ENCODE peak calls at places on chromosomes 3 and 15, in six cellular contexts. D is mammary epithelial cell, R is GM12878, K is astrocyte, O is neuronal stem cell, L is Karpas-422. Q is an unnamed sample.

GRCh38 chr3:37671000-37671483 is 190.6 kb upstream of the CTDSPL start:
- DNase-seq in D (no peak), R (no peak), K (no peak), O (no peak), L (peak), Q (no peak)

GRCh38 chr3:197746801-197747237 is 2.9 kb upstream of the FYTTD1 start:
- DNase-seq in D (no peak), R (no peak), K (no peak), O (no peak), L (peak), Q (no peak)

GRCh38 chr3:194087995-194088841 is 47.7 kb upstream of the HES1 start:
- DNase-seq in D (no peak), R (no peak), K (no peak), O (no peak), L (no peak), Q (no peak)

GRCh38 chr3:186680869-186681268 is 15.1 kb downstream of the HRG start:
- DNase-seq in D (peak), R (no peak), K (no peak), O (no peak), L (no peak), Q (no peak)

GRCh38 chr3:164419220-164419619 is 659.1 kb downstream of the SI start:
- DNase-seq in D (no peak), R (no peak), K (no peak), O (no peak), L (no peak), Q (no peak)

GRCh38 chr3:106963446-106963845 is 413.8 kb upstream of the CCDC54 start:
- DNase-seq in D (no peak), R (no peak), K (peak), O (no peak), L (no peak), Q (peak)

GRCh38 chr3:40717471-40717870 is 192.7 kb downstream of the ZNF621 start:
- DNase-seq in D (no peak), R (no peak), K (no peak), O (no peak), L (no peak), Q (no peak)

GRCh38 chr3:129493206-129493605 is 35.2 kb upstream of the RHO start:
- DNase-seq in D (no peak), R (no peak), K (no peak), O (no peak), L (no peak), Q (no peak)

GRCh38 chr3:13653631-13654279 is 104.8 kb downstream of the FBLN2 start:
- DNase-seq in D (no peak), R (no peak), K (no peak), O (no peak), L (no peak), Q (no peak)

DNA sequence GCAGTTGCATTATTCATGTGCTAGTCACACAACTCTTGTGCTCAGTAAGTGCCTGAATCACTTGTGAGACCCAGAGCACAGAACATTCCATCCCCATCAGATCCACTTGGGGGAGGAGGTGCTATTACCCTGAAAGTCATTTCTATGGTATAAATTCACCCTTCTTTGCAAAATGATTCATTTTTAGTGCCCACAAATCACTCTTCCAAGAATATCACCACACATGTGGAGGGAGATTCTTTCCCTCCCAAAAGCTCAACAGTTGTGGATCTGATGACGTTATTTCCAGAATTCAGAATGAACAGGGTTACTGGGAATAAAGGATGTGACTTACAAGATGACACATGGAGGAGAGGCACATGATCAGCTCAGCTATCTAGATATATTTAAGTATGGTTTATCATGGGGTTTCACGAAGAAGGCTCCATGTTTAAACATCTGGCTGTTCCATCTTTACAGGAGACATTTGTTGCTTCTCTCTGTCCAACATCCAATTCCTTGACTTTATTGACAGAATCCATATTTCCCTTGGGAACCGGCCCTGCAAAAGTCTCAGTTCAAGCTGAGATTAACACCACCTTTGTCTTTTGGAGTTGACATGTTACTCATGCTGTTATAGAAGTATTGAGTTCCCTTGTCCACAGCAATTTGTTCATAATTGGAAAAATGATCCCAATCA is 214.2 kb upstream of the PROK2 start:
- DNase-seq in D (peak), R (no peak), K (peak), O (no peak), L (no peak), Q (peak)
- H2AFZ ChIP-seq in D (peak), R (no peak), K (no peak), O (no peak), L (no peak), Q (no peak)

DNA sequence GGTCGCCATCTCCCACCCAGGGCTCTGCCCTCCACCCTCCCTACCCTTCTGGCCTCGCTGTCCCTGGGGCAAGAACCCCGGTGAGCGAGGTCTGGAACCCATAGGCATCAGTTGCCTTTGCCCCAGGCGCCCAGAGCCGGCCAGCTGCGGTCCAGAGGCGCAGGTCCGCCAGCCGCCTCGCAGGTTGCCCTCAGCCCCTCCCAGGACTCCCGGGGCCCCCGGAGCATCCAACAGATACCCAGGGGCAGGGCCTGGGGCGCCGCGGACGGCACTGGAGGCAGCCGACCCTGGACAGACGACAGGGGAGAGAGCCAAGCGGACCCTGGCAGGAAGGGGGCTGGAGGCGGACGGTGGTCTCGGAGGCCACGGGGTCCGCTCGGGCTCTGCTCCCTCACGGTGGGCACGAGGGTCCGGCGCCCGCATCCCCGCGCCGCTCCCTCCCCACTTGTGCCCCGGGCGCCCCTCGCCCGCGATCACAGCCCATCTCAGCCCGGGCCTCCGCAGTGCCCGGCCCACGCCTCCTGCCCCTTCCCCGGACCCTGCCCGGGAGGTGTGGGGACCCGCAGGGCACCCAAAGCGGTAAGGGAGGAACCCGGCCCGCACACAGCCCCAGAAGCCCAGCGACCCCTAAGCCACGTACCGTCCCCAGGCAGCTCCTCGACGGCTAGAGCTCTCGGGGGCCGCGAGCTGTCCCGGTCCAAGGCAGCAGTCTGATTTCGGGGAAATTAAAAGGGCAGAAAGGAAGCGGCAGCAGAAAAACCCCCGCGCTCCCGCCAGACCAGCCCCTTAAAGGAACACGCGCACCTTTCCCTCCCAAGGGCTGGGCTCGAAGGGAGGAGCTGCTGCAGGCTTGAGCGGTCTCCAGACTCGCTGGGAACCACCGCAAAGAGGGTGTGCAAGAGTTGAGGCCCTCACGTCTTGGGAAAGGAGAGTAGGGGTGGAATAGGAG is at the start of gene HAPLN3:
- DNase-seq in D (peak), R (no peak), K (no peak), O (no peak), L (no peak), Q (peak)
- H3K9ac ChIP-seq in D (peak), R (peak), K (peak), O (peak), L (no peak), Q (peak)

GRCh38 chr15:60419752-60420151 is 22.0 kb upstream of the ANXA2 start:
- DNase-seq in D (no peak), R (no peak), K (peak), O (no peak), L (no peak), Q (no peak)
- H3K4me2 ChIP-seq in D (no peak), R (no peak), K (no peak), O (no peak), L (no peak), Q (no peak)

DNA sequence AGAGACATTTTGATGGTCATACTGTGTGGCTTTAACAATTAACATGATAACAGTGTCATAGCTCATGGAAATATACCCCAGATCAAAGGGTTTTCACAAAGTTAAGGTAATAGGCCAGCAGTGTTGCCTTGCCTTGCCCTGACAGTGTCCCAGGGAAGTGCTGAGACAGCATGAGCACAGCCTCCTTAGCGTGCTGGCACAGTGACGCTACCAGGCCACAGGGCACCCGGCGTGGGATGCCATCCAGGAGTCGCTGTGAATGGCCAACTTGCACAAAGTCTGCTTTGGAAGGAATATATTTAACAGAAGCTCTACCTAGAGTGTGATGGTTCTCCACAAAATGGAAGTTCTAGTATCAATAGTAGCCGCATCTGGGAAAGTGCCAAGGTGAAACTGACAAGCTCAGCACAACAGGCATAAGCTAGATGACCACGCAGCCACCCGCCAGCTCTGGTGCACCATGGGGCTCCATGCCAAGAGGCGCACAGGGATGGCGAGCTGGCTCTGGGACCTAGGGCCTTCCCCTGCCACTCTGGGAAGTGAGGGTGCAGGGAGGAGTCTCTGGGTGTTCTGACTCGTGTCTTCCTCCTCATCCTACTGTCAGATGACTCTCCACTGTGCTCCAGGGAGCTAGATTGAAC is 86.2 kb downstream of the GABRB3 start:
- DNase-seq in D (no peak), R (no peak), K (no peak), O (no peak), L (no peak), Q (no peak)
- H2AFZ ChIP-seq in D (no peak), R (no peak), K (no peak), O (no peak), L (no peak), Q (no peak)

DNA sequence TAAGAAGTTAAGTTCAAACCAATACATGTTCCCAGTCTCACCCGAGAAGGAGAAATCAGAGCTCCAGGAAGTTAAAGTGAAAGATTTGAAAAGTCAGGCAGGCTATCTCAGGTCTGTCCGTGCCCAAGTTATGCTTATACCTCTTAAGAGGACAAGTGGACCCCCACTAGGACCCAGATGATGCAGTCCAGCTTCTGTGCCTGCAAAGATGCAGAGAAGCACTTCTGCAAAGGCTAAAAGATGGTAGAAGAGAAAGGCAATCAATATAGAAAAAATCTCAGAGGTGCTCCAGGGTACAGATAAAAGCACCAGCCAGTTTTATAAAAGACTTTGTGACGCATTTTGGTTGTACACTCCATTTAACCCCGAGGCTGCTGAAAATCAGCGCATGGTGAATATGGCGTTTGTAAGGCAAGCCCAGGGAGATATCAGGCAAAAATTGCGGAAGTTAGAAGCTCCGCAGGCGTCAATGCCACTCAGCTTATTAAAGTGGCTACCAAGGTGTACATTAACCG is 9.9 kb upstream of the SLC9C1 start:
- DNase-seq in D (no peak), R (no peak), K (peak), O (no peak), L (peak), Q (peak)
- H3K9ac ChIP-seq in D (no peak), R (peak), K (peak), O (no peak), L (peak), Q (peak)

DNA sequence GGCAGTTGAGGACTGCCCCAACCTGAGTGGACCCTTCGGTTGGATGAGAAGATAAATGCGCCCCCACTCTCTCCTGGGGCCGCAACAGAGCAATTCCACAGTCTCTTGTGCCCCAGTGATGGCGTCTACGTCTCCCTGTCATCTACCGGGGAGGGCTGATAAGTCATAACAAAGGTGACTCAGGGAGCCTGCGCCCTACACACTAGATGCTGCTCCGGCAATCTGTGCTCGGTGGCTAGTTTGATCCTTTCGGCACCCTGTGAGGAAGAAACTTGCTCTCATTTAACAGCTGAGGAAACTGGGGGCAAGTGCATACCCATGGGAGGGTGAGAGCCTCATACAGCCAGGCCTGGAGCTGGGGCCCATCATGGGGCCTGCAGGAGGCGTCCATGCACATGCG is 14.1 kb upstream of the SEMA3F start:
- DNase-seq in D (no peak), R (no peak), K (no peak), O (no peak), L (no peak), Q (no peak)
- H3K4me2 ChIP-seq in D (no peak), R (no peak), K (no peak), O (no peak), L (no peak), Q (no peak)

DNA sequence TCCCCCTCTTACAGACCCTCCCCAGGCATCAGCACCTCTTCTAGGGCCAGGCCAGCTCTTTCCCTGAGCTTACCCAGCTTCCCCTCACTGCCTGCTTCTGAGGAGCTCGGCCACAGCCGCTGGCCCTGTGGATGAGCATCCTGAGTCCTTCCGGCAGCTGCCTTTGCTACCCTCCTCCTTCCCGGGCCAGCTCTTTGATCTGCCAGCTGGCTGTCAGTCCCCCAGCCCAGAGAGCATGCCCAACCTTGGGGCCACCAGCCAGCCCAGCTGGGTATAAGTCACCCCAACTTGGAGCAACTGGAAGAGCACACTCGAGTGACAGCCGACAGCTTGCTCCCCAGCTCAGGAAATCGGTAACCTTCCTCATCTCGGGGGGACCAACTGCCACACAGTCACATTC is 45.7 kb downstream of the CHDH start:
- DNase-seq in D (no peak), R (no peak), K (no peak), O (no peak), L (no peak), Q (no peak)
- H2AFZ ChIP-seq in D (no peak), R (no peak), K (no peak), O (no peak), L (no peak), Q (no peak)

GRCh38 chr15:89652131-89652530 is 3.1 kb downstream of the KIF7 start:
- DNase-seq in D (no peak), R (no peak), K (no peak), O (no peak), L (no peak), Q (no peak)
- H3K9ac ChIP-seq in D (no peak), R (no peak), K (no peak), O (no peak), L (no peak), Q (no peak)